ENCODE peak calls at places on chromosomes 6 and 20, in eight cellular contexts. One of them, this sample, is unnamed.

GRCh38 chr6:161443868-161444267 is 170.0 kb upstream of the AGPAT4 start:
- DNase-seq in MM.1S: no peak
- DNase-seq in hepatocyte: no peak
- DNase-seq in SK-N-SH: no peak
- DNase-seq in HCT116: no peak
- DNase-seq in PC-3: no peak
- DNase-seq in neural progenitor cell: peak
- DNase-seq in OCI-LY7: no peak
- DNase-seq in this sample: peak

GRCh38 chr6:36671687-36672375 is 6.7 kb upstream of the CDKN1A start:
- DNase-seq in neural progenitor cell: no peak
- DNase-seq in MM.1S: no peak
- DNase-seq in hepatocyte: no peak
- DNase-seq in OCI-LY7: no peak
- DNase-seq in PC-3: no peak
- DNase-seq in SK-N-SH: no peak
- DNase-seq in HCT116: no peak
- DNase-seq in this sample: no peak

GRCh38 chr6:106882133-106882532 is 92.4 kb downstream of the CD24 start:
- DNase-seq in HCT116: no peak
- DNase-seq in hepatocyte: no peak
- DNase-seq in PC-3: peak
- DNase-seq in OCI-LY7: no peak
- DNase-seq in neural progenitor cell: no peak
- DNase-seq in MM.1S: no peak
- DNase-seq in SK-N-SH: no peak
- DNase-seq in this sample: no peak

GRCh38 chr6:168332020-168332419 is 12.4 kb upstream of the DACT2 start:
- DNase-seq in neural progenitor cell: peak
- DNase-seq in PC-3: no peak
- DNase-seq in OCI-LY7: no peak
- DNase-seq in SK-N-SH: no peak
- DNase-seq in hepatocyte: no peak
- DNase-seq in MM.1S: no peak
- DNase-seq in HCT116: no peak
- DNase-seq in this sample: peak

GRCh38 chr6:157017022-157017421 is 239.8 kb downstream of the ARID1B start:
- DNase-seq in OCI-LY7: no peak
- DNase-seq in SK-N-SH: no peak
- DNase-seq in hepatocyte: no peak
- DNase-seq in neural progenitor cell: no peak
- DNase-seq in MM.1S: no peak
- DNase-seq in HCT116: no peak
- DNase-seq in PC-3: no peak
- DNase-seq in this sample: no peak

GRCh38 chr6:36599791-36600209 is 5.6 kb downstream of the SRSF3 start:
- DNase-seq in MM.1S: peak
- DNase-seq in neural progenitor cell: peak
- DNase-seq in hepatocyte: peak
- DNase-seq in OCI-LY7: no peak
- DNase-seq in SK-N-SH: peak
- DNase-seq in HCT116: no peak
- DNase-seq in PC-3: no peak
- DNase-seq in this sample: peak

GRCh38 chr6:161487694-161488093 is 213.8 kb upstream of the AGPAT4 start:
- DNase-seq in neural progenitor cell: no peak
- DNase-seq in hepatocyte: no peak
- DNase-seq in MM.1S: no peak
- DNase-seq in OCI-LY7: no peak
- DNase-seq in PC-3: peak
- DNase-seq in SK-N-SH: no peak
- DNase-seq in HCT116: no peak
- DNase-seq in this sample: no peak

GRCh38 chr20:5171790-5172164 is 45.0 kb downstream of the CDS2 start:
- DNase-seq in PC-3: no peak
- DNase-seq in neural progenitor cell: no peak
- DNase-seq in hepatocyte: no peak
- DNase-seq in MM.1S: no peak
- DNase-seq in HCT116: no peak
- DNase-seq in SK-N-SH: no peak
- DNase-seq in OCI-LY7: no peak
- DNase-seq in this sample: no peak

GRCh38 chr20:56430471-56430870 is 18.4 kb downstream of the CASS4 start:
- DNase-seq in OCI-LY7: no peak
- DNase-seq in PC-3: no peak
- DNase-seq in HCT116: no peak
- DNase-seq in SK-N-SH: no peak
- DNase-seq in MM.1S: no peak
- DNase-seq in hepatocyte: no peak
- DNase-seq in neural progenitor cell: no peak
- DNase-seq in this sample: no peak

GRCh38 chr6:29850011-29850553 is 22.5 kb downstream of the HLA-G start:
- DNase-seq in MM.1S: no peak
- DNase-seq in hepatocyte: no peak
- DNase-seq in PC-3: no peak
- DNase-seq in SK-N-SH: no peak
- DNase-seq in HCT116: no peak
- DNase-seq in OCI-LY7: no peak
- DNase-seq in neural progenitor cell: no peak
- DNase-seq in this sample: peak

GRCh38 chr20:5569021-5569420 is 181.2 kb upstream of the SHLD1 start:
- DNase-seq in HCT116: peak
- DNase-seq in PC-3: peak
- DNase-seq in neural progenitor cell: no peak
- DNase-seq in MM.1S: peak
- DNase-seq in hepatocyte: peak
- DNase-seq in SK-N-SH: peak
- DNase-seq in OCI-LY7: peak
- DNase-seq in this sample: peak

GRCh38 chr6:12012231-12012565 is at the start of gene HIVEP1:
- DNase-seq in SK-N-SH: peak
- DNase-seq in hepatocyte: peak
- DNase-seq in OCI-LY7: no peak
- DNase-seq in neural progenitor cell: peak
- DNase-seq in MM.1S: peak
- DNase-seq in PC-3: no peak
- DNase-seq in HCT116: no peak
- DNase-seq in this sample: no peak

GRCh38 chr6:129105793-129106192 is 222.9 kb downstream of the LAMA2 start:
- DNase-seq in SK-N-SH: no peak
- DNase-seq in PC-3: no peak
- DNase-seq in MM.1S: no peak
- DNase-seq in HCT116: no peak
- DNase-seq in neural progenitor cell: no peak
- DNase-seq in OCI-LY7: no peak
- DNase-seq in hepatocyte: no peak
- DNase-seq in this sample: no peak

GRCh38 chr6:7672066-7673062 is 53.5 kb upstream of the BMP6 start:
- DNase-seq in MM.1S: no peak
- DNase-seq in PC-3: no peak
- DNase-seq in hepatocyte: no peak
- DNase-seq in OCI-LY7: no peak
- DNase-seq in neural progenitor cell: no peak
- DNase-seq in HCT116: no peak
- DNase-seq in SK-N-SH: no peak
- DNase-seq in this sample: no peak

GRCh38 chr6:170108890-170109587 is 181.8 kb downstream of the DLL1 start:
- DNase-seq in PC-3: no peak
- DNase-seq in SK-N-SH: no peak
- DNase-seq in MM.1S: no peak
- DNase-seq in HCT116: no peak
- DNase-seq in neural progenitor cell: no peak
- DNase-seq in OCI-LY7: no peak
- DNase-seq in hepatocyte: no peak
- DNase-seq in this sample: no peak

GRCh38 chr6:28603920-28604319 is 78.2 kb downstream of the GPX5 start:
- DNase-seq in OCI-LY7: no peak
- DNase-seq in MM.1S: no peak
- DNase-seq in hepatocyte: no peak
- DNase-seq in SK-N-SH: no peak
- DNase-seq in HCT116: no peak
- DNase-seq in neural progenitor cell: peak
- DNase-seq in PC-3: no peak
- DNase-seq in this sample: peak

GRCh38 chr6:89853068-89853467 is 23.4 kb downstream of the CASP8AP2 start:
- DNase-seq in neural progenitor cell: no peak
- DNase-seq in HCT116: no peak
- DNase-seq in MM.1S: no peak
- DNase-seq in hepatocyte: no peak
- DNase-seq in SK-N-SH: no peak
- DNase-seq in PC-3: no peak
- DNase-seq in OCI-LY7: no peak
- DNase-seq in this sample: no peak
- TF ChIP-seq EZH2phosphoT487 in neural progenitor cell: no peak
- TF ChIP-seq EZH2phosphoT487 in HCT116: no peak
- TF ChIP-seq EZH2phosphoT487 in MM.1S: no peak
- TF ChIP-seq EZH2phosphoT487 in hepatocyte: no peak
- TF ChIP-seq EZH2phosphoT487 in SK-N-SH: no peak
- TF ChIP-seq EZH2phosphoT487 in PC-3: no peak
- TF ChIP-seq EZH2phosphoT487 in OCI-LY7: no peak
- TF ChIP-seq EZH2phosphoT487 in this sample: no peak

GRCh38 chr6:111423960-111424846 is 58.8 kb downstream of the REV3L start:
- DNase-seq in hepatocyte: no peak
- DNase-seq in OCI-LY7: no peak
- DNase-seq in HCT116: no peak
- DNase-seq in neural progenitor cell: no peak
- DNase-seq in PC-3: peak
- DNase-seq in MM.1S: no peak
- DNase-seq in SK-N-SH: peak
- DNase-seq in this sample: no peak
- TF ChIP-seq EZH2phosphoT487 in hepatocyte: no peak
- TF ChIP-seq EZH2phosphoT487 in OCI-LY7: no peak
- TF ChIP-seq EZH2phosphoT487 in HCT116: no peak
- TF ChIP-seq EZH2phosphoT487 in neural progenitor cell: no peak
- TF ChIP-seq EZH2phosphoT487 in PC-3: no peak
- TF ChIP-seq EZH2phosphoT487 in MM.1S: no peak
- TF ChIP-seq EZH2phosphoT487 in SK-N-SH: no peak
- TF ChIP-seq EZH2phosphoT487 in this sample: no peak

GRCh38 chr20:2171266-2171790 is 69.7 kb downstream of the STK35 start:
- DNase-seq in MM.1S: no peak
- DNase-seq in SK-N-SH: no peak
- DNase-seq in PC-3: no peak
- DNase-seq in hepatocyte: no peak
- DNase-seq in neural progenitor cell: no peak
- DNase-seq in OCI-LY7: no peak
- DNase-seq in HCT116: no peak
- DNase-seq in this sample: no peak

GRCh38 chr20:2169456-2170088 is 67.9 kb downstream of the STK35 start:
- DNase-seq in SK-N-SH: no peak
- DNase-seq in neural progenitor cell: no peak
- DNase-seq in PC-3: no peak
- DNase-seq in hepatocyte: no peak
- DNase-seq in HCT116: no peak
- DNase-seq in MM.1S: no peak
- DNase-seq in OCI-LY7: no peak
- DNase-seq in this sample: no peak

GRCh38 chr20:2173186-2173585 is 71.6 kb downstream of the STK35 start:
- DNase-seq in SK-N-SH: no peak
- DNase-seq in hepatocyte: no peak
- DNase-seq in HCT116: no peak
- DNase-seq in MM.1S: no peak
- DNase-seq in OCI-LY7: no peak
- DNase-seq in PC-3: no peak
- DNase-seq in neural progenitor cell: no peak
- DNase-seq in this sample: no peak

GRCh38 chr20:2174067-2174466 is 72.4 kb downstream of the STK35 start:
- DNase-seq in MM.1S: no peak
- DNase-seq in SK-N-SH: no peak
- DNase-seq in neural progenitor cell: no peak
- DNase-seq in OCI-LY7: no peak
- DNase-seq in PC-3: no peak
- DNase-seq in HCT116: no peak
- DNase-seq in hepatocyte: no peak
- DNase-seq in this sample: no peak

DNA sequence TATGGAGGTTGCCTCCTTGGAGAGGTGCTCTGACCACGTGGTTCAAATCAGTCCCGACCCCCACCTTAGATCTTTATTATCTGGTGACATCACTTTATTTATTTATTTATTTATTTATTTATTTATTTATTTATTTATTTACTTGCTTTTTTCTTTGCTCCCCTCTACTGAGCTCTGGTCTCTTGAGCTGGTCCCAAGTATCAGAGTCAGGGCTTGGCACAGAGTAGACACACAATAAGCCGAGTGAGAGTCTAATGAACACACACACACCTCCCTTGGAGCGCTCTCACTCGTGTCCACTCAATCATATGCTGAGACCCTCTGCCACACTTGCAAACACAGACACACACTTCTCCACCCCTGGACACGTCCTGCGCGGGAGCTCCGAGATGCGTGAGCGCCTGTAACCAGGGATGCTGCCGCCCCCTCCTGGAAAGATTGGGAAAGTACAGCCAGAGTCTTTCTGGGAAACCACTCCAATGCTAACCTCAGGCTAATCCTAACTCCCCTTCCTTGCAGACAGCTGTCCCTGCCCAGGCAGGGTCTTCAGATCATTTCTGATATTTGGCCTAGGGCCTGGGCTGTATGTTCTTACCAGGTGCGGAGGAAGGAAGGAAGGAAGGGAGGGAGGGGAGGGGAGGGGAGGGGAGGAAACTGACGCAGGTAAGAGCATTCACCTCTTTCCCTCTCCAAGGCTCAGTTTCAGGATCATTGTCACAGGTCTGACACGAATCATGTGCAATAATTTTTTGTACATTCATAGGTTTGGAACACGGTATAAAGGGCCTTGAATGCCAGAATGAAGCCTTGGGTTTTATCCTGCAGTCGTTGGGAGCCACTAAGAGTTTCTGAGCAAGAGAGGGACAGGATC is 70.9 kb downstream of the STK35 start:
- DNase-seq in PC-3: peak
- DNase-seq in OCI-LY7: peak
- DNase-seq in neural progenitor cell: peak
- DNase-seq in SK-N-SH: peak
- DNase-seq in MM.1S: peak
- DNase-seq in hepatocyte: peak
- DNase-seq in HCT116: peak
- DNase-seq in this sample: peak
- TF ChIP-seq EZH2phosphoT487 in PC-3: no peak
- TF ChIP-seq EZH2phosphoT487 in OCI-LY7: no peak
- TF ChIP-seq EZH2phosphoT487 in neural progenitor cell: no peak
- TF ChIP-seq EZH2phosphoT487 in SK-N-SH: no peak
- TF ChIP-seq EZH2phosphoT487 in MM.1S: no peak
- TF ChIP-seq EZH2phosphoT487 in hepatocyte: no peak
- TF ChIP-seq EZH2phosphoT487 in HCT116: no peak
- TF ChIP-seq EZH2phosphoT487 in this sample: no peak

GRCh38 chr20:24837721-24838456 is 111.2 kb upstream of the CST7 start:
- DNase-seq in OCI-LY7: no peak
- DNase-seq in HCT116: no peak
- DNase-seq in PC-3: no peak
- DNase-seq in neural progenitor cell: no peak
- DNase-seq in SK-N-SH: no peak
- DNase-seq in hepatocyte: no peak
- DNase-seq in MM.1S: no peak
- DNase-seq in this sample: no peak
- TF ChIP-seq EZH2phosphoT487 in OCI-LY7: no peak
- TF ChIP-seq EZH2phosphoT487 in HCT116: no peak
- TF ChIP-seq EZH2phosphoT487 in PC-3: no peak
- TF ChIP-seq EZH2phosphoT487 in neural progenitor cell: no peak
- TF ChIP-seq EZH2phosphoT487 in SK-N-SH: no peak
- TF ChIP-seq EZH2phosphoT487 in hepatocyte: no peak
- TF ChIP-seq EZH2phosphoT487 in MM.1S: no peak
- TF ChIP-seq EZH2phosphoT487 in this sample: no peak

GRCh38 chr20:8299921-8300320 is 167.9 kb downstream of the PLCB1 start:
- DNase-seq in MM.1S: no peak
- DNase-seq in HCT116: no peak
- DNase-seq in OCI-LY7: no peak
- DNase-seq in neural progenitor cell: no peak
- DNase-seq in hepatocyte: no peak
- DNase-seq in SK-N-SH: no peak
- DNase-seq in PC-3: no peak
- DNase-seq in this sample: no peak
- TF ChIP-seq EZH2phosphoT487 in MM.1S: no peak
- TF ChIP-seq EZH2phosphoT487 in HCT116: no peak
- TF ChIP-seq EZH2phosphoT487 in OCI-LY7: no peak
- TF ChIP-seq EZH2phosphoT487 in neural progenitor cell: no peak
- TF ChIP-seq EZH2phosphoT487 in hepatocyte: no peak
- TF ChIP-seq EZH2phosphoT487 in SK-N-SH: no peak
- TF ChIP-seq EZH2phosphoT487 in PC-3: no peak
- TF ChIP-seq EZH2phosphoT487 in this sample: no peak

This sample was measured in GM23338.